ENCODE peak calls at places on chromosomes 7 and 10, in five cellular contexts. P, T, G, A and I are unnamed samples.

GRCh38 chr10:104143829-104144228 is 21.9 kb downstream of the SFR1 start:
- DNase-seq in G (no peak), A (no peak), T (no peak), P (no peak), I (no peak)

GRCh38 chr7:137981668-137982067 is 20.2 kb downstream of the CREB3L2 start:
- DNase-seq in P (no peak), G (no peak), T (no peak), A (no peak), I (no peak)

GRCh38 chr7:94154858-94155257 is 150.7 kb upstream of the BET1 start:
- DNase-seq in P (no peak), G (no peak), T (no peak), A (no peak), I (no peak)

GRCh38 chr7:41107330-41107937 is 595.5 kb downstream of the INHBA start:
- DNase-seq in A (peak), P (no peak), G (peak), T (no peak), I (no peak)

GRCh38 chr7:144487906-144488305 is 84.4 kb upstream of the NOBOX start:
- DNase-seq in T (no peak), P (no peak), G (no peak), A (no peak), I (no peak)

GRCh38 chr10:12221323-12222298 is 25.6 kb downstream of the CDC123 start:
- DNase-seq in P (no peak), G (peak), A (no peak), T (peak), I (no peak)

GRCh38 chr10:119120413-119120867 is 16.5 kb downstream of the DENND10 start:
- DNase-seq in P (no peak), T (no peak), A (no peak), G (peak), I (no peak)

GRCh38 chr7:3455826-3456444 is 154.9 kb downstream of the SDK1 start:
- DNase-seq in P (no peak), G (no peak), A (no peak), T (peak), I (no peak)

GRCh38 chr10:72616716-72617115 is 9.2 kb downstream of the MICU1 start:
- DNase-seq in T (no peak), A (no peak), P (peak), G (no peak), I (no peak)

GRCh38 chr7:40843338-40844026 is 708.7 kb downstream of the SUGCT start:
- DNase-seq in G (peak), T (no peak), P (no peak), A (no peak), I (no peak)

GRCh38 chr7:97871659-97872024 is 566 bp downstream of the ASNS start:
- DNase-seq in P (no peak), G (no peak), A (no peak), T (no peak), I (peak)

GRCh38 chr10:52621635-52622079 is 150.9 kb downstream of the MBL2 start:
- DNase-seq in P (no peak), T (no peak), G (peak), A (no peak), I (no peak)

GRCh38 chr10:116866987-116867595 is 17.8 kb downstream of the ENO4 start:
- DNase-seq in T (no peak), G (peak), A (no peak), P (no peak), I (no peak)

GRCh38 chr7:150927954-150928340 is 50.2 kb downstream of the KCNH2 start:
- DNase-seq in P (no peak), T (no peak), A (no peak), G (no peak), I (no peak)

GRCh38 chr7:39754326-39755120 is 131.2 kb downstream of the RALA start:
- DNase-seq in G (peak), T (peak), A (no peak), P (no peak), I (no peak)

GRCh38 chr7:42734568-42734967 is 177.3 kb downstream of the C7orf25 start:
- DNase-seq in P (no peak), T (no peak), G (peak), A (no peak), I (no peak)

GRCh38 chr7:73870041-73870492 is 9.1 kb downstream of the TMEM270 start:
- DNase-seq in G (no peak), P (no peak), T (no peak), A (no peak), I (peak)

GRCh38 chr7:2802082-2802481 is 42.0 kb downstream of the GNA12 start:
- DNase-seq in T (peak), P (no peak), G (peak), A (no peak), I (no peak)

GRCh38 chr7:105461518-105461917 is 60.6 kb downstream of the PUS7 start:
- DNase-seq in G (no peak), P (no peak), A (no peak), T (no peak), I (no peak)

GRCh38 chr10:33509231-33509871 is 174.9 kb upstream of the NRP1 start:
- DNase-seq in T (peak), P (no peak), G (peak), A (peak), I (peak)

GRCh38 chr10:122532601-122533266 is 27.8 kb upstream of the DMBT1 start:
- DNase-seq in G (no peak), P (no peak), T (no peak), A (no peak), I (no peak)

GRCh38 chr7:102205915-102206314 is 80.8 kb upstream of the SH2B2 start:
- DNase-seq in G (no peak), T (no peak), P (peak), A (no peak), I (no peak)

GRCh38 chr10:24998044-24998443 is 17.9 kb downstream of the ENKUR start:
- DNase-seq in T (no peak), P (no peak), A (no peak), G (no peak), I (no peak)

GRCh38 chr10:110840225-110840922 is 31.4 kb upstream of the PDCD4 start:
- DNase-seq in A (peak), T (no peak), P (no peak), G (no peak), I (no peak)

GRCh38 chr7:2633538-2634264 is 1.9 kb downstream of the TTYH3 start:
- DNase-seq in G (peak), P (peak), A (peak), T (peak), I (no peak)

GRCh38 chr7:42947531-42947930 is 15.4 kb downstream of the MRPL32 start:
- DNase-seq in A (no peak), G (no peak), T (no peak), P (no peak), I (no peak)

GRCh38 chr7:2247141-2247985 is 5.3 kb downstream of the NUDT1 start:
- DNase-seq in T (no peak), A (no peak), P (no peak), G (peak), I (peak)

GRCh38 chr10:59323036-59323459 is 39.3 kb downstream of the FAM13C start:
- DNase-seq in A (peak), T (no peak), P (peak), G (no peak), I (peak)

GRCh38 chr10:104054430-104054829 is 31.2 kb downstream of the COL17A1 start:
- DNase-seq in T (peak), G (peak), P (no peak), A (no peak), I (no peak)